ENCODE peak calls at places on chromosomes 1 and 21, in four cellular contexts. W, G, B and H are unnamed samples. For H3K36me3, the result is how much of the 10 kb centered on the place peaks cover.

GRCh38 chr1:94772840-94773239 is 47.3 kb upstream of the SLC44A3 start:
- DNase-seq in G (no peak), B (no peak), W (no peak), H (no peak)

GRCh38 chr1:212557739-212558664 is 50.6 kb upstream of the ATF3 start:
- DNase-seq in B (peak), W (peak), G (no peak), H (no peak)

GRCh38 chr1:65221638-65222421 is 73.8 kb downstream of the AK4 start:
- DNase-seq in B (no peak), W (no peak), G (no peak), H (no peak)

GRCh38 chr1:209643295-209644020 is 8.8 kb downstream of the LAMB3 start:
- DNase-seq in W (peak), B (peak), G (no peak), H (no peak)

GRCh38 chr1:202046227-202046626 is 35.8 kb downstream of the ELF3 start:
- DNase-seq in G (no peak), W (no peak), B (peak), H (no peak)

GRCh38 chr1:201933840-201934430 is 12.4 kb downstream of the LMOD1 start:
- DNase-seq in B (no peak), W (no peak), G (no peak), H (no peak)

GRCh38 chr1:160407819-160408801 is 7.7 kb downstream of the VANGL2 start:
- DNase-seq in B (no peak), W (no peak), G (no peak), H (no peak)

GRCh38 chr21:44618504-44618903 is 6.6 kb downstream of the KRTAP10-8 start:
- DNase-seq in W (no peak), B (no peak), G (peak), H (no peak)

GRCh38 chr1:23795676-23796465 is 4.7 kb downstream of the GALE start:
- DNase-seq in W (no peak), G (no peak), B (no peak), H (no peak)

GRCh38 chr21:29406385-29406784 is 107.7 kb downstream of the BACH1 start:
- DNase-seq in W (no peak), B (no peak), G (no peak), H (no peak)

GRCh38 chr1:184825571-184825970 is 70.9 kb upstream of the EDEM3 start:
- DNase-seq in W (no peak), G (no peak), B (no peak), H (no peak)

GRCh38 chr1:39385067-39385988 is 106.1 kb upstream of the BMP8A start:
- DNase-seq in G (peak), B (no peak), W (no peak), H (no peak)

GRCh38 chr21:41428311-41428710 is 2.3 kb downstream of the MX1 start:
- DNase-seq in B (no peak), G (no peak), W (no peak), H (no peak)

GRCh38 chr1:184315254-184315653 is 71.6 kb upstream of the C1orf21 start:
- DNase-seq in G (no peak), B (no peak), W (no peak), H (no peak)

GRCh38 chr1:235402457-235403200 is 35.4 kb downstream of the TBCE start:
- DNase-seq in G (no peak), B (no peak), W (no peak), H (no peak)

GRCh38 chr1:225449261-225449660 is 21.4 kb upstream of the LBR start:
- DNase-seq in G (no peak), B (no peak), W (no peak), H (peak)

GRCh38 chr1:115192200-115192767 is 103.0 kb upstream of the TSPAN2 start:
- DNase-seq in W (no peak), B (no peak), G (no peak), H (no peak)

GRCh38 chr1:101150676-101151075 is 86.1 kb upstream of the S1PR1 start:
- DNase-seq in G (no peak), B (no peak), W (no peak), H (no peak)

GRCh38 chr21:38985423-38986378 is 180.0 kb downstream of the ETS2 start:
- DNase-seq in W (peak), B (peak), G (peak), H (no peak)

GRCh38 chr1:115398745-115399144 is 60.7 kb upstream of the NGF start:
- DNase-seq in G (no peak), B (no peak), W (no peak), H (no peak)

GRCh38 chr1:93186667-93187066 is 6.1 kb downstream of the CCDC18 start:
- DNase-seq in G (no peak), B (no peak), W (no peak), H (no peak)

GRCh38 chr1:33374336-33375105 is 53.6 kb upstream of the A3GALT2 start:
- DNase-seq in B (no peak), G (no peak), W (no peak), H (no peak)

GRCh38 chr1:206768472-206769330 is 1.9 kb upstream of the IL19 start:
- DNase-seq in G (no peak), B (no peak), W (no peak), H (no peak)

GRCh38 chr1:210830034-210831028 is 303.6 kb downstream of the KCNH1 start:
- DNase-seq in G (no peak), B (no peak), W (no peak), H (no peak)

GRCh38 chr1:47184771-47185677 is 4.8 kb downstream of the PDZK1IP1 start:
- DNase-seq in W (no peak), G (no peak), B (no peak), H (no peak)

GRCh38 chr1:1782399-1783221 is 4.3 kb upstream of the NADK start:
- DNase-seq in B (peak), W (peak), G (no peak), H (no peak)

GRCh38 chr1:28882009-28882628 is 32.2 kb upstream of the EPB41 start:
- DNase-seq in W (peak), B (peak), G (peak), H (peak)

GRCh38 chr1:32903991-32904776 is 3.0 kb upstream of the TMEM54 start:
- DNase-seq in G (no peak), W (no peak), B (no peak), H (no peak)

GRCh38 chr1:160149706-160150105 is 1.7 kb upstream of the ATP1A4 start:
- DNase-seq in G (no peak), B (no peak), W (no peak), H (no peak)

GRCh38 chr1:47650205-47650604 is 212.4 kb downstream of the FOXD2 start:
- DNase-seq in W (no peak), G (peak), B (peak), H (peak)

GRCh38 chr1:19322481-19322880 is 10.4 kb downstream of the SLC66A1 start:
- DNase-seq in G (no peak), W (no peak), B (no peak), H (no peak)

GRCh38 chr1:93442276-93442675 is 5.6 kb upstream of the FNBP1L start:
- DNase-seq in B (peak), W (no peak), G (no peak), H (no peak)

GRCh38 chr1:202144510-202145324 is at the start of gene ARL8A:
- DNase-seq in B (peak), W (peak), G (no peak), H (no peak)

GRCh38 chr1:85577421-85578320 is 2.9 kb upstream of the CCN1 start:
- DNase-seq in W (peak), B (peak), G (peak), H (no peak)

GRCh38 chr1:107061886-107062285 is 5.4 kb downstream of the PRMT6 start:
- DNase-seq in W (no peak), G (no peak), B (no peak), H (no peak)

GRCh38 chr1:107057197-107058133 is 991 bp downstream of the PRMT6 start:
- DNase-seq in G (peak), W (peak), B (peak), H (peak)

GRCh38 chr1:107056426-107057196 is at the start of gene PRMT6:
- DNase-seq in G (peak), B (peak), W (peak), H (peak)

DNA sequence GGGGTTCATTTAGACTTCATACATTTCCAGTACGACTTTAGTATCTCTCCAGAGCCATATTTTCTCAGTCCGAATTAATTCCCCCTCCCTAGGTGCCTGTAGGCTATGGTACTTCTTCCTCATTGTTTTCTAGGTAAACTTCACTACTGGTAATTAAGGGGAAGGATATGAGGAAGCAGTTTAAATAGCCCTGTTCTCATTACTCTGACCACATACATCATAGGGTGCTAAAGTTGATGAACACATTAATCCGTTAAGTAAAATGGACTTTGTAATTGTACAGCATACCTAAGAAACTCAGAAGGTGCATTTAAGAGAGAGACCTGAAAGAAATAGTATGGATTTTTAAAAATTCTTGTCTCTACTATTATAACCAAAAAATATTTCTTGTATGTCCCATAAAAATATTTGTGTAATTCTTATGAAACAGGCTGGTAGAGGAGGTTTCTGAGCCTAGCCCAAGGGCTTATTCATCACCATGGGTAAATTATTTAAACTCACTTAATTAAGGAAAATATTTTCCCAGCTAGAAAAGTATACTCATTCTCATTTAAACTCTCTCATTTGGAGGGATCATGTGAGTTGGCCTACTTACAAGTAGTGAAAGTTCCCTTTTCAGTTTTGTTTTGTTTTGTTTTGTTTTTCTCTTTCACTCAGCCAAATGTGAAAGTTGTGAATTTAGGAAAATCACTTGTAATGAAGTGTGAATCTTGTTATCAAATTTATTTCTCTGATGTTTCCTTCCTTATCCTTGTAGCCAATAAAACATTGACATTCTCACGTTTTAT is 2.0 kb downstream of the PRMT6 start:
- DNase-seq in G (no peak), B (no peak), W (no peak), H (no peak)
- H3K4me3 ChIP-seq in G (peak), B (no peak), W (no peak), H (peak)

GRCh38 chr1:244437108-244437507 is 14.6 kb downstream of the ADSS2 start:
- DNase-seq in G (no peak), B (no peak), W (no peak), H (no peak)

GRCh38 chr1:244431166-244431565 is 20.5 kb downstream of the ADSS2 start:
- DNase-seq in W (no peak), B (no peak), G (no peak), H (no peak)

GRCh38 chr1:244439391-244440032 is 12.2 kb downstream of the ADSS2 start:
- DNase-seq in B (no peak), W (peak), G (no peak), H (no peak)

GRCh38 chr1:244436336-244437102 is 15.2 kb downstream of the ADSS2 start:
- DNase-seq in W (no peak), G (peak), B (no peak), H (no peak)

GRCh38 chr1:244435562-244436205 is 16.0 kb downstream of the ADSS2 start:
- DNase-seq in W (no peak), G (peak), B (no peak), H (no peak)
- H3K36me3 ChIP-seq in W (under half), G (under half), B (under half), H (under half)

GRCh38 chr21:14383596-14384210 is 757 bp upstream of the HSPA13 start:
- DNase-seq in B (no peak), W (no peak), G (peak), H (no peak)
- TF ChIP-seq CTCF in B (no peak), W (no peak), G (peak), H (no peak)

DNA sequence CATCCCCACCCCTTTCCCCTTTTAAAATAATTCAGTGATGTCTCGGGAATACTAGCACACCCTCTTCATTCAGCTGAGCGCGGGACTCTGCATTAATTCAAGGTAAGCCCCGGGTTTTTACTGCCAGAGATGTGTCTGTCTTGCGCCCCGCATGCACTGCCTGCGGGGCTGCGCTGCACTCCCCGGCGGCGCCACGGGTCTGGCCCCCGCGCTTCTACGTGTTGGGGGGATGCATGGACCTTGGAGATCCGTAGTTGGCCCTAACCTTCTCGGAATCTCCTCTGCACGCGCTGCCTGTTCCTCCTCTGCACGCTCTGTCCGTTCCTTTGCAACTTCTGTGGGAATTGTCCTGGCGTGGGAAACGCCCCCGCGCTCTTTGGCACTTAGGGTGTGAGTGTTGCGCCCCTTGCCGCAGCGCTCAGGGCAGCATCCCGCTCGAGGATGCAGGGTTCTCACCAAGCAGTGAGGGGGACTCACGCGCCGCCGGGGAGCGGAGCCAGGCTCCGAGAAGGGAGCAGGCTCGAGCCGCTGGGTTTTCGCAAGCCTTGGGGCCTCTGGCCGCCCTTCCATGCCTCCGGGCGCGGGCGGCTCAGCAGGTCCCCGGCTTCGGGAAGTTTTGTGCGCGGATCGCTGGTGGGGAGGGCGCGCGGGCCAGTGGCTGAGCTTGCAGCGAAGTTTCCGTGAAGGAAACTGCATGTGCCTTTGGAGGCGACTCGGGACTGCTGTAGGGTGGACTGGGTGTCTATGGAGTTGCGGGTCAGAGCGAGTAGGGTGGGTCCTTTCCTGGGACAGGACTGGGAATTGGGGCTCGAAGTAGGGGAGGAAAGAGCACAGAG is 165.1 kb upstream of the CACNA1E start:
- DNase-seq in B (no peak), W (no peak), G (no peak), H (no peak)
- H3K4me3 ChIP-seq in B (no peak), W (no peak), G (no peak), H (no peak)

DNA sequence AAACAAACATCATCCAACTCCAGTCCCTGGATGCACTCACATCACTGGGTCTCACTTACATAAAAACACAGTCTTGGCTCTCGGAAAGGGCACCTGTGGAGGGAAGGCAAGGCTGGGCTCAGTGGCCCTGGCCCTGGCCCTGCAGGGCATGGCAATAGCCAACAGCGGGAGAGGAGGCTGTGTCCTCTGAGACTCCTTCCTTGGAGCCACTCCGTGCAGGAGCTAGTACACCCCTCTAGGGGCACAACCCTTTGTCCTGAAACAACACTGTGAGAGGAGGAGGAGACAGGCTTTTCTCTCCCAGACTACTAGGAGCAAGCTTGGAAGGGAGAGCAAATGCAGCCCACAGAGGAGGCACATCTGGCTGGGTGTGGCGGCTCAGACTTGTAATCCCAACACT is 28.0 kb downstream of the URB1 start:
- DNase-seq in W (no peak), G (no peak), B (no peak), H (no peak)
- H3K36me3 ChIP-seq in W (under half), G (half or more), B (under half), H (under half)

GRCh38 chr1:150552692-150553278 is 3.6 kb downstream of the ADAMTSL4 start:
- DNase-seq in G (no peak), W (no peak), B (no peak), H (no peak)
- TF ChIP-seq CTCF in G (no peak), W (no peak), B (no peak), H (no peak)